ENCODE peak calls at places on chromosome 4, in four cellular contexts. W is GM12878, S is HCT116, U is K562. Q is an unnamed sample.

GRCh38 chr4:139208404-139208945 is 31.5 kb upstream of the ELF2 start:
- DNase-seq in U (no peak), S (no peak), W (no peak), Q (no peak)

GRCh38 chr4:31349907-31350306 is 629.7 kb downstream of the PCDH7 start:
- DNase-seq in S (no peak), U (peak; percentile 5), W (no peak), Q (no peak)

GRCh38 chr4:76208005-76208765 is 5.4 kb downstream of the SCARB2 start:
- DNase-seq in W (no peak), S (no peak), U (no peak), Q (no peak)

GRCh38 chr4:89137231-89137630 is 25.9 kb downstream of the TIGD2 start:
- DNase-seq in U (no peak), S (no peak), W (no peak), Q (no peak)

GRCh38 chr4:184028571-184028996 is 123.5 kb downstream of the STOX2 start:
- DNase-seq in W (no peak), U (no peak), S (no peak), Q (no peak)

GRCh38 chr4:78613522-78614311 is 62.1 kb downstream of the ANXA3 start:
- DNase-seq in W (peak; percentile 93), S (no peak), U (peak; percentile 25), Q (no peak)

GRCh38 chr4:139450586-139450985 is 3.3 kb upstream of the RAB33B start:
- DNase-seq in W (no peak), S (no peak), U (no peak), Q (no peak)

GRCh38 chr4:152613841-152614240 is 66.0 kb downstream of the TMEM154 start:
- DNase-seq in U (no peak), S (no peak), W (no peak), Q (no peak)

GRCh38 chr4:10664408-10664807 is 20.2 kb downstream of the CLNK start:
- DNase-seq in W (no peak), S (no peak), U (no peak), Q (no peak)

GRCh38 chr4:23260510-23260909 is 567.8 kb downstream of the GBA3 start:
- DNase-seq in W (no peak), S (no peak), U (no peak), Q (no peak)

GRCh38 chr4:149980941-149981340 is 97.3 kb upstream of the DCLK2 start:
- DNase-seq in U (peak; percentile 42), S (peak; percentile 33), W (no peak), Q (peak; percentile 13)

GRCh38 chr4:112766422-112766821 is 129.5 kb downstream of the LARP7 start:
- DNase-seq in U (no peak), S (no peak), W (no peak), Q (no peak)

GRCh38 chr4:76854858-76855257 is 43.1 kb downstream of the SOWAHB start:
- DNase-seq in W (no peak), U (no peak), S (no peak), Q (no peak)

GRCh38 chr4:78059524-78059889 is 2.4 kb downstream of the FRAS1 start:
- DNase-seq in U (peak; percentile 44), S (peak; percentile 84), W (no peak), Q (peak; percentile 67)

GRCh38 chr4:182235016-182235415 is 8.2 kb upstream of the TENM3 start:
- DNase-seq in W (no peak), S (no peak), U (no peak), Q (no peak)

GRCh38 chr4:182230256-182230655 is 12.9 kb upstream of the TENM3 start:
- DNase-seq in W (no peak), S (no peak), U (no peak), Q (no peak)

GRCh38 chr4:182227611-182228010 is 15.6 kb upstream of the TENM3 start:
- DNase-seq in U (no peak), S (no peak), W (no peak), Q (no peak)

GRCh38 chr4:182231503-182231902 is 11.7 kb upstream of the TENM3 start:
- DNase-seq in S (no peak), W (no peak), U (no peak), Q (no peak)

GRCh38 chr4:182231080-182231479 is 12.1 kb upstream of the TENM3 start:
- DNase-seq in U (no peak), W (no peak), S (no peak), Q (no peak)
- TF ChIP-seq EGR1 in U (no peak), W (no peak), S (no peak), Q (no peak)

GRCh38 chr4:8832130-8832930 is 39.3 kb downstream of the HMX1 start:
- DNase-seq in W (no peak), S (no peak), U (no peak), Q (peak; percentile 44)

GRCh38 chr4:8830056-8830455 is 41.6 kb downstream of the HMX1 start:
- DNase-seq in W (no peak), S (no peak), U (no peak), Q (no peak)

GRCh38 chr4:8831221-8832129 is 40.2 kb downstream of the HMX1 start:
- DNase-seq in W (no peak), U (no peak), S (no peak), Q (no peak)

GRCh38 chr4:8829584-8829983 is 42.1 kb downstream of the HMX1 start:
- DNase-seq in S (no peak), U (no peak), W (no peak), Q (no peak)

DNA sequence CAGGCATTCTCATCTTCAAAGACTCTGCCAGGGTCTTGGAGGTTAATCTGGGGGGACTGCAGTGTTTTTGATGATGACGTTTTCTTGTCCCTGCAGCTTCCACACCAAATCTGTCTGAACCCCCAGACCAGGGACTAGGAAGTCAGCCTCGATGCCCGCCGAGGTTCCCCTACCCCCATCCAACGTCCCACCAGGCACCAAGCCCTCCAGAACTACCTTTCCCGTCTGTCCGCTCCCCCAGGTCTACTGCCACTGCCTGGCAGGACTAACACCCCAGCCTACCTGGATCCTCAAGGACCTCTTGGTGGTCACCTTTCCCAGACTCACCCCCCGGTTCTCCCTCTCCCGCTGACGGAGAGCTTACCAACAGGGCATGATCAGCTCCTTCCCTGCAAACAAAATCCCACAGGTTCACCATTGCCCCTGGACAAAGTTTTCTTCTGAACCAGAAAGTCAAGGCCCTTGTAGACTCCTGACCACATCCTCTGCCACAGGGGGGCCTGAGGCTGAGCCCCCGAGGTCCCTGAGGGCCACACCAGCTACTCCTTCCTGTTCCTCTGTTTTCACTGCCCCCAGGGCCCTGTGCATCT is 40.9 kb downstream of the HMX1 start:
- DNase-seq in W (no peak), S (no peak), U (no peak), Q (no peak)
- TF ChIP-seq EGR1 in W (no peak), S (no peak), U (no peak), Q (no peak)

DNA sequence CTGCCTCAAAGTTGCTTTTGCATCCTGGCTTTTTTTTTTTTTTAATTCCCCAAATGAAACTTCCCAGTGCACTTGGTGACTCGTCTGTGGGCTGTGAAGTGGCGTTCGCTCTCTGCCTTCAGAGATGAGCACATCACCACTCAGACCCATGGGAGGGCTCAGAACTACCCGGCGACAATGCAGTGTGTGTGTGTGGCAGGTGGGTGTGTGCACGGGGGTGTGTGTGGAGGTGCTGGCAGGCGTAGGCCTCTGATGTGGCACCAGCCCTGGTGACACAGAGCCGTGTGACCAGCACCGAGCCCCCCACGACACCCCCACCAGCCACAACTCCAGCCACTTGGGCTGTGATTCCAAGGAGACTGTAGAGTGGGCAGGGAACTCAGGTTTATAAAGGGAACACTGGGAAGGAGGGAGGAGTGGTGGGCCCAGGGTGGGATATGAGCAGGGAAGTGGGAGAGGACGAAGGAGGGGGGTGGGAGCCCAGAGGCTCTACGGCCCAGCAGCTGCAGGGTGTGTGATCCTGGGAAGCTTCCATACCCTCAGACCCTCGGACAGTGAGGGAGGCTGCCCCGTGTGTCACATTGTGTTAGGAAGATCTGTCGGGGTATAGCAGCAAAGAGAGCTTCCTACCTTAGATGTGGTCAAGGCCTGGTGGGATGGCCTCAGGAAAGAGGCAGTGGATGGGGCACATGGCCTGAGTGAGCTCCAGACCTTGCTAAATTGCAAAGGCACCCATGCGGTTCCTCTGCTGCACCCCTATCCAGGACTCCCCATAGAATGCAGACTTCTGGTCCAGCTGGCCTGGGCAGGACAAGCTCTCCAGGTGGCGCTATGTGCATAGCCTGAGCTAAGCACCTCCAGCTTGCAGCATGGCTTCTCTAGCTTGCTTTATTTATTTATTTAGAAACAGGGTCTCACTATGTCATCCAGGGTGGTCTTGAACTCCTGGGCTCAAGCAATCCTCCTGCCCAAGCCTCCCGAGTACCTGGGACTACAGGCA is 5.8 kb upstream of the WFS1 start:
- DNase-seq in W (no peak), U (no peak), S (no peak), Q (no peak)
- TF ChIP-seq EGR1 in W (no peak), U (no peak), S (no peak), Q (no peak)

GRCh38 chr4:118920247-118920646 is 31.6 kb downstream of the SYNPO2 start:
- DNase-seq in S (no peak), U (no peak), W (no peak), Q (no peak)
- TF ChIP-seq EGR1 in S (no peak), U (no peak), W (no peak), Q (no peak)

GRCh38 chr4:37995299-37995821 is 35.2 kb downstream of the PTTG2 start:
- DNase-seq in S (no peak), W (no peak), U (no peak), Q (no peak)
- TF ChIP-seq EGR1 in S (no peak), W (no peak), U (no peak), Q (no peak)

GRCh38 chr4:34105311-34105710 is 2139.0 kb downstream of the ARAP2 start:
- DNase-seq in U (no peak), S (no peak), W (no peak), Q (no peak)

GRCh38 chr4:34112573-34112972 is 2131.7 kb downstream of the ARAP2 start:
- DNase-seq in S (no peak), W (no peak), U (no peak), Q (no peak)

GRCh38 chr4:34108456-34108855 is 2135.9 kb downstream of the ARAP2 start:
- DNase-seq in S (no peak), U (no peak), W (no peak), Q (no peak)
- TF ChIP-seq EGR1 in S (no peak), U (no peak), W (no peak), Q (no peak)

DNA sequence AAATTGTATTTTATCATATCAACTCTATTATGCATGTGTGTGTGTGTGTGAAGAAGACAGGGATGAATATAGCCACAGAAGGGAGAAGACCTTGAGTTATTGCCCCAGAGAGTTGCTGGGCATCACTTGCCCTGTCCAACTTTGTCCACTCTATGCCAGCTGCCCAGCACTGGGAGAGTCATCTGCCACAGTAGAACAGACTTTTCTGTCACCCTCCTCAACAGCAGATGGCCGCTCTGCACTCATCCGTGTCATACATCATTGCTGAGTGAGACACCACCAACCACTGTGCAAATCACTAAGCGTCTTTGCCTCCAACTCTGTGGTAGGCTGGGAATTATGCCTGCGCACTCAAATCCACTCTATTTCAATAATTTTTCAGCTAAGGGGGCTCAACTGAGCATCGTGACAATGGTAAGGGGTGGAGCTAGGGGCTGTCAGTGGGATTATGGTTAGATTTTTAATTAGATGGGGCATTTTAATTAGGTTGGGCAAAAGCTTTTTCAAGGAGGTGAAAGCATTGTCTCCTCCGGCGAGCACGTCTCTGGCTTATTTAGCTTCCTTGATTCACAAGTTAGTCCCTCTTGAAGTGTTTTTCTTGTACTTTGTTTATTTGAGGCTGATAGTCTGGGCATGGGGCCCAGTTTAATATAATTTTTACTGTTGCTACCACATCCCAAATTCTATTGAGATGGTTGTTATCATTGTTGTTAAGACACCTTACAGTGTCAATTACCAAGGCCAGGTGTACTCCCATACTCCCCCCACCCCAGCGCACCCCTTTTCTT is 100.1 kb upstream of the KLF3 start:
- DNase-seq in S (no peak), W (no peak), U (no peak), Q (no peak)
- TF ChIP-seq EGR1 in S (no peak), W (no peak), U (no peak), Q (no peak)

Q was measured in H1.